ENCODE peak calls at places on chromosomes 2 and 18, in four cellular contexts. K is GM23248, X is astrocyte, W is fibroblast of lung. Q is an unnamed sample.
A peak's percentile ranks its signal among the peaks of the same experiment; 100 is the strongest.

GRCh38 chr18:32310119-32310518 is 120.3 kb downstream of the MEP1B start:
- DNase-seq in K (peak; percentile 29), X (peak; percentile 67), W (peak; percentile 60), Q (no peak)

GRCh38 chr2:191345788-191346187 is 100.6 kb downstream of the MYO1B start:
- DNase-seq in K (peak; percentile 72), X (peak; percentile 69), W (no peak), Q (no peak)

GRCh38 chr2:229392214-229392613 is 121.1 kb upstream of the PID1 start:
- DNase-seq in K (peak; percentile 45), X (peak; percentile 89), W (peak; percentile 49), Q (no peak)

GRCh38 chr18:49359732-49360444 is 100.6 kb downstream of the DYM start:
- DNase-seq in K (peak; percentile 89), X (peak; percentile 75), W (peak; percentile 84), Q (peak; percentile 29)

GRCh38 chr2:19714926-19715325 is 186.9 kb downstream of the TTC32 start:
- DNase-seq in K (peak; percentile 21), X (peak; percentile 36), W (peak; percentile 75), Q (no peak)

GRCh38 chr2:3839489-3839888 is 136.1 kb downstream of the DCDC2C start:
- DNase-seq in K (peak; percentile 5), X (no peak), W (peak; percentile 9), Q (no peak)

GRCh38 chr18:37553633-37554398 is 11.8 kb downstream of the CELF4 start:
- DNase-seq in K (no peak), X (no peak), W (no peak), Q (peak; percentile 51)

GRCh38 chr2:191675807-191676667 is 1.9 kb upstream of the NABP1 start:
- DNase-seq in K (no peak), X (no peak), W (no peak), Q (peak; percentile 55)

GRCh38 chr2:72136349-72136748 is 11.3 kb downstream of the CYP26B1 start:
- DNase-seq in K (no peak), X (no peak), W (no peak), Q (no peak)

GRCh38 chr18:38961880-38962279 is 1396.3 kb upstream of the CELF4 start:
- DNase-seq in K (no peak), X (no peak), W (no peak), Q (no peak)

GRCh38 chr2:38613126-38613848 is 10.6 kb upstream of the HNRNPLL start:
- DNase-seq in K (peak; percentile 39), X (no peak), W (peak; percentile 70), Q (no peak)

GRCh38 chr2:70895998-70896764 is 39.5 kb upstream of the ATP6V1B1 start:
- DNase-seq in K (no peak), X (no peak), W (no peak), Q (no peak)

GRCh38 chr2:234980476-234981187 is 28.8 kb downstream of the SH3BP4 start:
- DNase-seq in K (no peak), X (peak; percentile 71), W (no peak), Q (no peak)

GRCh38 chr2:211867845-211868361 is 670.7 kb downstream of the ERBB4 start:
- DNase-seq in K (peak; percentile 2), X (peak; percentile 43), W (peak; percentile 4), Q (no peak)

GRCh38 chr2:213147550-213147949 is 3.9 kb downstream of the IKZF2 start:
- DNase-seq in K (no peak), X (no peak), W (no peak), Q (no peak)

GRCh38 chr2:31903109-31903780 is 107.6 kb downstream of the MEMO1 start:
- DNase-seq in K (no peak), X (no peak), W (no peak), Q (no peak)

GRCh38 chr2:72914226-72915075 is 2.9 kb upstream of the EMX1 start:
- DNase-seq in K (no peak), X (no peak), W (no peak), Q (no peak)

GRCh38 chr2:54755641-54756326 is 32.3 kb downstream of the EML6 start:
- DNase-seq in K (no peak), X (no peak), W (no peak), Q (no peak)

GRCh38 chr2:45922577-45922988 is 271.1 kb downstream of the PRKCE start:
- DNase-seq in K (no peak), X (peak; percentile 65), W (peak; percentile 76), Q (no peak)

GRCh38 chr2:151845481-151845880 is 17.3 kb upstream of the ARL5A start:
- DNase-seq in K (no peak), X (no peak), W (no peak), Q (no peak)
- H3K27ac ChIP-seq in K (no peak overlapping the region), X (no peak overlapping the region), W (no peak overlapping the region), Q (no peak overlapping the region)

GRCh38 chr2:239246723-239247122 is 154.1 kb downstream of the HDAC4 start:
- DNase-seq in K (no peak), X (no peak), W (no peak), Q (no peak)

GRCh38 chr2:239249781-239250180 is 151.0 kb downstream of the HDAC4 start:
- DNase-seq in K (no peak), X (peak; percentile 17), W (peak; percentile 89), Q (peak; percentile 93)

GRCh38 chr2:239247401-239248245 is 153.2 kb downstream of the HDAC4 start:
- DNase-seq in K (no peak), X (peak; percentile 94), W (no peak), Q (peak; percentile 91)

GRCh38 chr2:239250216-239251071 is 150.4 kb downstream of the HDAC4 start:
- DNase-seq in K (no peak), X (no peak), W (no peak), Q (peak; percentile 70)

DNA sequence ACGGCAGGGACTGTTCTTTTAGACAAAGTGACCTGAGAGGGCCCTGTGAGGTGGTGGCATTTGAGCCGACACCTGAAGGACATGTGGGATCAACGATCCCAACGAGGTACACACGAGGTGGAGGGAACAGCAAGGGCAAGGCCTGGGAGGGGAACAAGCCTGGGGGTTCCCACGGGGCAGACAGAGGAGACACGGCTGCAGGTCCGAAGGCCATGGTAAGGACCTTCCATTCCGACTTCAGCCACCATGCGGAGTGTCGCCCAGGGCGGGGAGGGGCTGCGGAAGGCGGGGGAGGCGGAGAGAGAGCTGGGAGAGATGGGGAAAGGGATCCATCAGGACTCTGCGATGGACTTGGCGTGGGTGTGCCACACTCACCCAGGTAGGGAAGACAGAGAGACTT is 151.8 kb downstream of the HDAC4 start:
- DNase-seq in K (no peak), X (no peak), W (no peak), Q (no peak)
- H3K4me1 ChIP-seq in K (no peaks in the 10 kb centered on the region), X (peaks cover 14% of the 10 kb centered on the region), W (peaks cover 4% of the 10 kb centered on the region), Q (peaks cover 14% of the 10 kb centered on the region)

GRCh38 chr2:27264753-27265535 is 2.1 kb upstream of the SLC30A3 start:
- DNase-seq in K (peak; percentile 63), X (no peak), W (peak; percentile 31), Q (peak; percentile 84)

GRCh38 chr2:27264253-27264752 is 1.5 kb upstream of the SLC30A3 start:
- DNase-seq in K (no peak), X (no peak), W (no peak), Q (no peak)

GRCh38 chr2:27261926-27262298 is 935 bp downstream of the SLC30A3 start:
- DNase-seq in K (no peak), X (no peak), W (no peak), Q (no peak)

GRCh38 chr2:27262379-27263286 is at the start of gene SLC30A3:
- DNase-seq in K (peak; percentile 69), X (no peak), W (peak; percentile 28), Q (peak; percentile 87)

DNA sequence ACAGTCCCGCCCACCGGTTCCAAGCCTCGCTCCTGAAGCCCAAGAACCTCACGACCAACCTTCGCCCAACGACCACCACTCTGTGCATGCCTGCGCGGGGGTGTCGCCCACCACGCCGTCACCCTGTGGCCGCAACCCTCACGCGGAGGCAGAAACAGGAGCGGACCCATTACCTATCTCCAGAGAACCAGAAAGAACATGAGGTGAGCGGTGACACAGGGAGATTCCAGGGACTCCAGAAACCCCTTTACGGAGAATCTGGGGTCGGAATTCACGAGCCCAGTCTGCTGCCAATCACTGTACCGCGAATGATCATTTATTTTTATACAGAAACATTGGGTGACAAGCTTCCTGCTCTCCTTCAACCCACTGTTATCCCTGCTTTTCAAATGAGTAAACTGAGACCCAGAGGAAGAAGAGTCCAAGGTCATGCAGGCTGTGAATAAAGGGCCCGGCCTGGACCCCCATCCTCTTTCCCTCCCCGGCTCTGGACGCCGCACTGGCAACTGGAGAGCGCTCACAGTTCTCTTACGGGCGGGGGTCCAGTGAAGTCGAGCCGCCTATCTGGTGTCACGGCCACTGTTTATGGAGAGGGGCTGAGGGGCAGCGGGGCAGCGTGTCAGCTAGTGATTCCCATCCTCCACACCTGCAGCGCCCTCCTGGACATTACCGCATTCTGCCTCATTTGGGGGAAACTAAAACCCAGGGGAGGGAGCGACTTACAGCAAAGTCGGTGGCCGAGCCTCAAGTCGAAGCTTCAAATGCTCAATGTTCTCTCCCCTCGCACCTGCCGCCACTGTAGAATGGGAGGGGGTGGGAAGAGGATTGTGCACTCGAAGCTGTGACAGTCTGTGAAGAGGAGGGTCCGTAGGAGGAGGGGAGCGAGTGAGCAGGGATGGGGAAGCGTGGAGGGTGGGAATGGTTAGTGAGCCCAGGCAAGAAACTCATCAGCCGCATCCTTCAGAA is 723 bp upstream of the SLC30A3 start:
- DNase-seq in K (no peak), X (no peak), W (no peak), Q (no peak)
- H3K9ac ChIP-seq in K (no peak overlapping the region), X (no peak overlapping the region), W (no peak overlapping the region), Q (no peak overlapping the region)

GRCh38 chr2:147649963-147650362 is 194.9 kb upstream of the ACVR2A start:
- DNase-seq in K (peak; percentile 10), X (no peak), W (no peak), Q (no peak)
- H3K27ac ChIP-seq in K (no peak overlapping the region), X (no peak overlapping the region), W (no peak overlapping the region), Q (no peak overlapping the region)

GRCh38 chr18:66728951-66729350 is 125.1 kb upstream of the CDH19 start:
- DNase-seq in K (no peak), X (no peak), W (no peak), Q (no peak)
- H3K4me1 ChIP-seq in K (no peaks in the 10 kb centered on the region), X (no peaks in the 10 kb centered on the region), W (no peaks in the 10 kb centered on the region), Q (no peaks in the 10 kb centered on the region)